ENCODE peak calls at places on chromosomes 4 and X, in six cellular contexts. T is SK-N-SH, Z is fibroblast of the aortic adventitia, I is nephron progenitor cell, Q is PC-3, S is body of pancreas. D is an unnamed sample.

GRCh38 chrX:94751611-94752010 is 1077.6 kb downstream of the FAM133A start:
- DNase-seq in Z (no peak), S (no peak), Q (no peak), T (no peak), I (no peak), D (no peak)

GRCh38 chrX:51148848-51149247 is 183.8 kb upstream of the NUDT10 start:
- DNase-seq in S (peak), Z (no peak), I (no peak), T (no peak), Q (peak), D (no peak)

GRCh38 chr4:55949480-55949802 is 696 bp downstream of the CEP135 start:
- DNase-seq in T (no peak), S (no peak), Z (no peak), Q (no peak), I (no peak), D (no peak)

GRCh38 chr4:142815834-142816233 is 30.3 kb downstream of the INPP4B start:
- DNase-seq in T (no peak), Q (peak), Z (peak), I (no peak), S (no peak), D (no peak)

GRCh38 chrX:46840946-46841740 is 4.3 kb downstream of the RP2 start:
- DNase-seq in T (no peak), Z (peak), I (no peak), S (no peak), Q (no peak), D (peak)

GRCh38 chrX:153609917-153610833 is 11.2 kb upstream of the CCNQ start:
- DNase-seq in T (peak), Q (peak), S (peak), Z (peak), I (peak), D (peak)

GRCh38 chr4:68416591-68416990 is 30.7 kb upstream of the TMPRSS11E start:
- DNase-seq in I (no peak), Z (no peak), S (no peak), Q (peak), T (no peak), D (no peak)

GRCh38 chr4:2891294-2891693 is 47.6 kb downstream of the ADD1 start:
- DNase-seq in I (no peak), T (no peak), Q (peak), S (no peak), Z (peak), D (no peak)

GRCh38 chr4:1325176-1325480 is 21.9 kb upstream of the UVSSA start:
- DNase-seq in T (no peak), Q (no peak), Z (no peak), I (no peak), S (no peak), D (no peak)

GRCh38 chrX:17674611-17675010 is 62.7 kb upstream of the SCML1 start:
- DNase-seq in Z (peak), I (no peak), S (peak), Q (no peak), T (no peak), D (no peak)

GRCh38 chr4:77859256-77859655 is 3.4 kb upstream of the MRPL1 start:
- DNase-seq in Z (no peak), I (no peak), T (no peak), Q (no peak), S (no peak), D (no peak)
- TF ChIP-seq CTCF in Z (no peak), I (no peak), T (no peak), Q (no peak), S (no peak), D (no peak)

GRCh38 chr4:57074753-57075152 is 35.4 kb downstream of the IGFBP7 start:
- DNase-seq in Q (peak), Z (peak), T (peak), S (no peak), I (no peak), D (no peak)

GRCh38 chr4:57071340-57071739 is 38.8 kb downstream of the IGFBP7 start:
- DNase-seq in S (peak), T (no peak), Q (no peak), I (no peak), Z (peak), D (no peak)

GRCh38 chr4:57073559-57073958 is 36.6 kb downstream of the IGFBP7 start:
- DNase-seq in I (no peak), Q (no peak), S (no peak), T (no peak), Z (no peak), D (no peak)

GRCh38 chr4:57068237-57068981 is 41.8 kb downstream of the IGFBP7 start:
- DNase-seq in S (no peak), T (no peak), Z (no peak), Q (no peak), I (no peak), D (no peak)

DNA sequence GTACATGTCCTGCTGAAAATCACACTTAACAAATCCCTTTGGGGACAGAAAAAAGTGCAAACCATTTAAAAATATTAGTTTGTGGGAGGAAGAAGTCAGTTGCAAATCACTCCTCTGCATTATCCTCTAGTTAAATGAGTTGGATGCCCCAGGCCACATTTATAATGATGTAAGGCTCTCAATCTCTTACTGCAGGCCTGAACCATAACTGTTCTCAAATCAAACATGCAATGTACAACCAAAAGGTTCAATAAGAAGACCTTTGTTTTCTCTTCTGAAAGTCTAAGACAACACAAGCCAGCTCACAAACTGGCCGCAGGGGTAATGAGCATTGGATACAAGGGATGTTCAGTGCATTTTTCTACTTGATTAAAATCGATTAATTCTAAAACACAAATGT is 39.7 kb downstream of the IGFBP7 start:
- DNase-seq in Z (no peak), I (no peak), S (no peak), T (no peak), Q (peak), D (no peak)
- TF ChIP-seq CTCF in Z (no peak), I (no peak), S (no peak), T (no peak), Q (no peak), D (no peak)

DNA sequence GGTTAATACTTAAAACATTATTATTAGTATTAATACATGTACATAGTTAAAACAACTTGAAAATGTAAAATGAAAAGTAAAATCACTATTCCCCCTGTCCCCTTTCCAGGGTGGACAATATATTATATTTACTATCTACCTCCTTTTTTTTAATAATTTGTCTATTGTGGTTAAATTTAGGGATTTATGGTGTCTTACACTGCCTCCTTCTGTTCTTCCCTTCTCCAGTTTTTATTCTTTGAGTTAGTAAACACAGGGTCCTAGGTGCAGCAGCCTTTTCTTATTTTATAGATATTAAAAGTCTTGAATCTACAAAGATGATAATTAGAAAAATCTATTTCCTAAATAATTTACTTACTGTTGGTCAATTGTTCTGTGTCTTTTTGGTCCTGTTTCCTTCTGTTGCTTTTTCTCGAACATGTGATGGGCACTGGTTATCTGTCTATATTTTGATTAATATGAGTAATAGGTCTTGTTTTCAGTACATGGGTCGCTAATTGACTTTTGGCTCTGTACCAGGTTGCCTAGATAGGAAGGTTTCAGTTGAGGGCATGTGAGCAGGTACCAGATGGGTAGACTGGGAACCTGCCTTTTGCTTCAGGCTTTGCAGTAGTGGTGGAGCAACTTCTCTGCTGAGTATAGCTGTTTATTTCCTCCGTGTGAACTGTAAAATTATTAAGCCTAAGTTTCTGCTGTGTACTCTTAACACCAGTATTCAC is 1.1 kb downstream of the NUDT9 start:
- DNase-seq in Z (peak), Q (no peak), T (peak), I (no peak), S (peak), D (peak)
- TF ChIP-seq CTCF in Z (peak), Q (peak), T (peak), I (no peak), S (no peak), D (no peak)

GRCh38 chrX:57977992-57978391 is 67.7 kb upstream of the ZXDA start:
- DNase-seq in S (no peak), Z (no peak), I (no peak), T (no peak), Q (peak), D (no peak)
- TF ChIP-seq CTCF in S (no peak), Z (no peak), I (no peak), T (peak), Q (peak), D (no peak)